ENCODE peak calls at places on chromosome 16, in nine cellular contexts. B is prostate gland, Y is endodermal cell, Z is fibroblast of the aortic adventitia, K is OCI-LY7, E is pancreas, O is fibroblast of pulmonary artery, Q is iPS DF 6.9, W is mucosa of descending colon. N is an unnamed sample.

GRCh38 chr16:11762431-11762830 is 19.8 kb upstream of the TXNDC11 start:
- DNase-seq in B (no peak), Y (no peak), Z (no peak), K (no peak), E (no peak), O (no peak), Q (no peak), W (no peak), N (no peak)

GRCh38 chr16:30780549-30780948 is 6.5 kb downstream of the ZNF629 start:
- DNase-seq in B (no peak), Y (no peak), Z (no peak), K (no peak), E (no peak), O (no peak), Q (no peak), W (no peak), N (no peak)

GRCh38 chr16:12173121-12173520 is 196.6 kb downstream of the SNX29 start:
- DNase-seq in B (no peak), Y (no peak), Z (no peak), K (no peak), E (no peak), O (no peak), Q (no peak), W (no peak), N (no peak)

GRCh38 chr16:54347961-54348360 is 61.4 kb upstream of the IRX3 start:
- DNase-seq in B (no peak), Y (no peak), Z (no peak), K (no peak), E (no peak), O (no peak), Q (no peak), W (no peak), N (no peak)

GRCh38 chr16:74034862-74035261 is 261.8 kb upstream of the PSMD7 start:
- DNase-seq in B (no peak), Y (no peak), Z (peak), K (peak), E (no peak), O (peak), Q (no peak), W (no peak), N (peak)

GRCh38 chr16:79839450-79839849 is 238.9 kb upstream of the MAF start:
- DNase-seq in B (no peak), Y (no peak), Z (no peak), K (no peak), E (no peak), O (no peak), Q (no peak), W (no peak), N (no peak)

GRCh38 chr16:58393138-58393504 is 850 bp downstream of the GINS3 start:
- DNase-seq in B (no peak), Y (no peak), Z (peak), K (peak), E (no peak), O (no peak), Q (no peak), W (no peak), N (peak)

GRCh38 chr16:51180719-51181494 is 29.8 kb upstream of the SALL1 start:
- DNase-seq in B (no peak), Y (no peak), Z (no peak), K (peak), E (no peak), O (no peak), Q (no peak), W (no peak), N (no peak)

GRCh38 chr16:88369447-88370008 is 13.2 kb upstream of the ZNF469 start:
- DNase-seq in B (no peak), Y (no peak), Z (no peak), K (no peak), E (no peak), O (no peak), Q (no peak), W (peak), N (no peak)

GRCh38 chr16:85428168-85428898 is 184.8 kb upstream of the GSE1 start:
- DNase-seq in B (no peak), Y (peak), Z (peak), K (peak), E (peak), O (peak), Q (no peak), W (peak), N (peak)

GRCh38 chr16:1870365-1871082 is 1.4 kb downstream of the MEIOB start:
- DNase-seq in B (no peak), Y (no peak), Z (peak), K (no peak), E (no peak), O (peak), Q (no peak), W (no peak), N (no peak)

GRCh38 chr16:49488336-49488735 is 114.7 kb downstream of the C16orf78 start:
- DNase-seq in B (no peak), Y (no peak), Z (no peak), K (no peak), E (no peak), O (no peak), Q (no peak), W (no peak), N (no peak)

GRCh38 chr16:81633147-81633619 is 145.9 kb upstream of the PLCG2 start:
- DNase-seq in B (no peak), Y (peak), Z (no peak), K (no peak), E (no peak), O (no peak), Q (no peak), W (no peak), N (no peak)

GRCh38 chr16:59296002-59296401 is 561.9 kb upstream of the GOT2 start:
- DNase-seq in B (no peak), Y (peak), Z (no peak), K (no peak), E (no peak), O (no peak), Q (no peak), W (no peak), N (no peak)

GRCh38 chr16:87702325-87702811 is 63.4 kb downstream of the KLHDC4 start:
- DNase-seq in B (no peak), Y (peak), Z (peak), K (peak), E (no peak), O (peak), Q (no peak), W (no peak), N (no peak)

GRCh38 chr16:56068816-56069215 is 122.5 kb upstream of the GNAO1 start:
- DNase-seq in B (no peak), Y (no peak), Z (no peak), K (no peak), E (no peak), O (no peak), Q (no peak), W (no peak), N (no peak)

GRCh38 chr16:85120006-85120340 is 7.7 kb upstream of the CIBAR2 start:
- DNase-seq in B (no peak), Y (no peak), Z (no peak), K (no peak), E (no peak), O (no peak), Q (no peak), W (no peak), N (no peak)

GRCh38 chr16:69286941-69287713 is 24.0 kb upstream of the VPS4A start:
- DNase-seq in B (peak), Y (no peak), Z (peak), K (peak), E (peak), O (peak), Q (no peak), W (no peak), N (peak)

GRCh38 chr16:11967195-11967911 is 2.3 kb downstream of the TNFRSF17 start:
- DNase-seq in B (no peak), Y (no peak), Z (no peak), K (peak), E (no peak), O (no peak), Q (no peak), W (no peak), N (no peak)

GRCh38 chr16:5836979-5837670 is 739.5 kb upstream of the EEF2KMT start:
- DNase-seq in B (no peak), Y (no peak), Z (no peak), K (no peak), E (no peak), O (no peak), Q (no peak), W (no peak), N (no peak)

GRCh38 chr16:8867483-8868271 is 1.1 kb downstream of the CARHSP1 start:
- DNase-seq in B (no peak), Y (peak), Z (no peak), K (peak), E (peak), O (no peak), Q (no peak), W (peak), N (peak)

GRCh38 chr16:62010186-62010585 is 26.1 kb downstream of the CDH8 start:
- DNase-seq in B (no peak), Y (no peak), Z (no peak), K (no peak), E (no peak), O (no peak), Q (no peak), W (no peak), N (no peak)

DNA sequence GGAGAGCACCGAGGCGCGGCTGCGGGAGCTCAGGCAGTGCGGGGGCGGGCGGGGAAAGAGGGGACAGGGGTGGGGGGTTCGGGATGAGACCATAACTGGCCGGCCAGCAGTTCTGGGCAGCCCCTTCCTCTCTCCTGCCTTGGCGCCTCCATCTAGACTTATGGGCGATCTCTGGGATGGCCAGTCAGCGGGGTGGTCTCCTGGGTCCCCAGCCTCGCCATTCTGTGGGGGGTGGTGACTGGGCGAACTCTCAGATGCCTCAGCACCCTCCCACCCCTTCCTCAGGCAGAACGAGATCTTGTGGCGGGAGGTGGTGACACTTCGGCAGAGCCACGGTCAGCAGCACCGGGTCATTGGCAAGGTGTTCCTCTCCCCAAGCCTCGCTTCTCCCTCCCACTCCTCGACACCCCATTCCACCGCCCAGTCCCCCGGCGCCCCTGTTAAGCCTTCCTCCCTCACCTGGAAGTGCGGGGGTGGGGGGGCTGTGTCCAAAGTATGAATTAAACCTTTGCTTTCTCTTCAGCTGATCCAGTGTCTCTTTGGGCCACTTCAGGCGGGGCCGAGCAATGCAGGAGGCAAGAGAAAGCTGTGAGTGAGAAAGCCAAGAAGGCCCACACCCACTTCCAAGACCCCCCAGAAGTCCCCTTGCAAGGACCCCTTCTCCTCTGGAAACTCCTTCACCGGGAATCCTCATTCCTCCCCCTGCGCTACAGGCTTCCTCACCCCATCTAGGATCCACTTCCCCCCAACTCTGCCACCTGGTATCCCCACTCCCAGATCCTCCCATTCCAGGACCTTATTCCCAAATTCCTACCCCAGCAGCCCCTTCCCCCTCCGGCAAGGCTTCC is 1.7 kb downstream of the HSF4 start:
- DNase-seq in B (no peak), Y (peak), Z (no peak), K (no peak), E (peak), O (no peak), Q (no peak), W (no peak), N (no peak)
- H3K4me3 ChIP-seq in B (no peak), Y (no peak), Z (no peak), K (no peak), E (no peak), O (no peak), Q (no peak), W (no peak), N (no peak)

DNA sequence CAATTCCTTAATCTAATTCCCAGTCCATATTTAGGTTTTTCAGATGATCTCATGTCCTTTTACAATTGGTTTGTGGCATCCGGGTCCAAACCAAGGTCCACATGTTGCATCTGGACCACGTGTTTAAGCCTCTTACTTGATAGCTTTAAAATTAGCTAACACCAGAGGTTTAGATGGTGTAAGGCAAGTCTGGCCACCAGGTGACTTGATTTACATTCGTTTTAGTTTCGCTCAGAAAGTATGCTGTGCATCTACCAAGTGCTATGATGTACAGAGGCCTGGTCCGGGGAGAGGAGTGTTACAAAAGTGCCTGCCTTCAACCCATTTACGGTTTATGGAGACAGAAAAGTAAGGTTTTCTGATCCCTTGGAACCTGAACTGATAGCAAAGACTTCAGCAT is 878 bp upstream of the DNAJA2 start:
- DNase-seq in B (no peak), Y (peak), Z (peak), K (peak), E (no peak), O (no peak), Q (no peak), W (no peak), N (no peak)
- H3K4me3 ChIP-seq in B (peak), Y (peak), Z (peak), K (peak), E (peak), O (peak), Q (no peak), W (no peak), N (peak)

GRCh38 chr16:3949946-3950342 is 69.4 kb upstream of the CREBBP start:
- DNase-seq in B (no peak), Y (no peak), Z (no peak), K (no peak), E (no peak), O (no peak), Q (no peak), W (no peak), N (no peak)
- H3K4me3 ChIP-seq in B (no peak), Y (no peak), Z (peak), K (no peak), E (no peak), O (peak), Q (no peak), W (no peak), N (no peak)

GRCh38 chr16:23301251-23302044 is 654 bp upstream of the SCNN1B start:
- DNase-seq in B (no peak), Y (no peak), Z (no peak), K (no peak), E (no peak), O (no peak), Q (no peak), W (no peak), N (no peak)
- H3K4me3 ChIP-seq in B (peak), Y (peak), Z (no peak), K (no peak), E (peak), O (no peak), Q (peak), W (no peak), N (no peak)

GRCh38 chr16:10669791-10670190 is 24.9 kb downstream of the TEKT5 start:
- DNase-seq in B (no peak), Y (no peak), Z (no peak), K (no peak), E (no peak), O (no peak), Q (no peak), W (no peak), N (no peak)
- H3K4me3 ChIP-seq in B (no peak), Y (no peak), Z (no peak), K (no peak), E (no peak), O (no peak), Q (no peak), W (no peak), N (no peak)

DNA sequence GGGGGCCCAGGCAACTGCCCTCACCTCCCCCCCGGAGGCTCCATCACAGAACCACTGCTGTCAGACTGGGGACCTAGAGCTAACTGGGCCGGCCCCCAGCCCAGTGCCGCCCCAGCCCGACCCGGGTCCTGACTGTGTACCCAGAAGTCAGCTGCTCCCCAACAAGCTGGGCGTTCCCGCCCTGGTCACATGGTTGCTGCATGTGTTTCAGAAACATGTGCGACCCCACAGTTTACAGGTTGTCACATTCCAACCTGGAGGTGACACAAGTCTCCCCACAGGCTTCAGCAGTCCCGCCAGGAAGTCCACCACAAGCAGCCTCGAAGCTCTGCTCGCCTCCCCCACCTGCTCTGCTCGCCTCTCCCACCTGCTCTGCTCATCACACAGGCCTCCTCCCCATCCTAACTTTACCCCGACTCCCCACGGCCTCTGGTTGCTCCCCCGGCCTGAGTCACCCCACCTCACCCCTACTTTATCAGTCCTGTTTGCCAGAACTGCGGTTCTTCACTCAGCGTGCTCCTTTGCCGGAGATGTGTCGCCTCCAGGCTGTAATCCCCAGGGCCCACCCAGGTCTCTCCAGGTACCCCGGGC is 968 bp downstream of the MRPL28 start:
- DNase-seq in B (no peak), Y (no peak), Z (no peak), K (no peak), E (no peak), O (no peak), Q (no peak), W (peak), N (no peak)
- H3K4me3 ChIP-seq in B (no peak), Y (peak), Z (peak), K (peak), E (no peak), O (peak), Q (peak), W (no peak), N (peak)

N was measured in HAP-1.